ENCODE peak calls at places on chromosomes 5 and 9, in four cellular contexts. R, K, N and E are unnamed samples.

GRCh38 chr9:87290241-87290700 is 207.4 kb upstream of the DAPK1 start:
- DNase-seq in R (peak), N (no peak), K (no peak), E (no peak)

GRCh38 chr5:14449052-14449661 is 132.4 kb upstream of the OTULINL start:
- DNase-seq in R (no peak), N (no peak), K (no peak), E (peak)

GRCh38 chr9:134266418-134266817 is 59.8 kb upstream of the RXRA start:
- DNase-seq in K (no peak), R (no peak), N (no peak), E (no peak)

GRCh38 chr5:65512170-65512937 is 30.6 kb upstream of the ADAMTS6 start:
- DNase-seq in K (no peak), N (no peak), R (no peak), E (no peak)

GRCh38 chr5:34415559-34416198 is 240.4 kb upstream of the RAI14 start:
- DNase-seq in K (no peak), R (no peak), N (no peak), E (peak)

GRCh38 chr5:93723005-93723404 is 18.4 kb downstream of the POU5F2 start:
- DNase-seq in R (no peak), K (no peak), N (peak), E (no peak)

GRCh38 chr5:69305512-69305911 is 27.1 kb downstream of the CCDC125 start:
- DNase-seq in R (no peak), N (no peak), K (no peak), E (no peak)

GRCh38 chr9:99385215-99385614 is 163.1 kb downstream of the SEC61B start:
- DNase-seq in R (no peak), N (no peak), K (no peak), E (no peak)

GRCh38 chr9:86098793-86099694 is at the start of gene GOLM1:
- DNase-seq in N (peak), R (peak), K (no peak), E (peak)

GRCh38 chr5:65072836-65073620 is 304.3 kb downstream of the CWC27 start:
- DNase-seq in R (no peak), N (no peak), K (no peak), E (peak)

GRCh38 chr9:124398191-124398590 is 17.1 kb downstream of the PSMB7 start:
- DNase-seq in K (no peak), R (no peak), N (no peak), E (no peak)

GRCh38 chr9:88198346-88198807 is 60.1 kb upstream of the SPATA31C2 start:
- DNase-seq in K (no peak), N (peak), R (no peak), E (peak)

GRCh38 chr9:2128611-2129010 is 113.5 kb downstream of the SMARCA2 start:
- DNase-seq in K (no peak), N (no peak), R (no peak), E (no peak)

GRCh38 chr9:131492070-131492469 is 10.6 kb upstream of the POMT1 start:
- DNase-seq in N (no peak), R (no peak), K (no peak), E (no peak)

GRCh38 chr9:72907421-72907820 is 45.4 kb downstream of the ALDH1A1 start:
- DNase-seq in R (no peak), N (no peak), K (no peak), E (no peak)

GRCh38 chr9:124180557-124180956 is 77.2 kb upstream of the NEK6 start:
- DNase-seq in N (peak), K (no peak), R (no peak), E (no peak)

GRCh38 chr5:42951847-42952411 is 88.2 kb downstream of the ANXA2R start:
- DNase-seq in N (peak), K (peak), R (no peak), E (peak)

GRCh38 chr5:14870347-14871083 is 1.1 kb downstream of the ANKH start:
- DNase-seq in N (peak), R (peak), K (peak), E (peak)

GRCh38 chr9:93217706-93218105 is 33.8 kb downstream of the WNK2 start:
- DNase-seq in K (no peak), N (peak), R (no peak), E (peak)

GRCh38 chr5:115333164-115333563 is 36.7 kb upstream of the CCDC112 start:
- DNase-seq in K (no peak), R (no peak), N (no peak), E (no peak)

GRCh38 chr9:137688261-137688660 is 69.5 kb downstream of the EHMT1 start:
- DNase-seq in R (peak), K (no peak), N (no peak), E (no peak)